ENCODE peak calls at places on chromosomes 12 and 14, in five cellular contexts. E, N, B, Y and P are unnamed samples.
A peak's percentile ranks its signal among the peaks of the same experiment; 100 is the strongest.

GRCh38 chr14:102817318-102817717 is 40.1 kb downstream of the TRAF3 start:
- DNase-seq in E (no peak), N (no peak), B (no peak), Y (no peak), P (no peak)

GRCh38 chr12:98002887-98003493 is 512.4 kb upstream of the TMPO start:
- DNase-seq in E (peak; percentile 33), N (no peak), B (no peak), Y (no peak), P (peak; percentile 4)

GRCh38 chr12:20549115-20549719 is 145.9 kb upstream of the SLCO1C1 start:
- DNase-seq in E (peak; percentile 2), N (no peak), B (no peak), Y (no peak), P (no peak)

GRCh38 chr12:12585115-12585862 is 22.6 kb upstream of the DUSP16 start:
- DNase-seq in E (peak; percentile 26), N (no peak), B (no peak), Y (no peak), P (no peak)

GRCh38 chr12:77847060-77847541 is 16.4 kb downstream of the NAV3 start:
- DNase-seq in E (peak; percentile 53), N (no peak), B (no peak), Y (no peak), P (no peak)

GRCh38 chr14:31189346-31190219 is 18.0 kb downstream of the HECTD1 start:
- DNase-seq in E (no peak), N (no peak), B (no peak), Y (no peak), P (no peak)

GRCh38 chr12:6200266-6201198 is at the start of gene CD9:
- DNase-seq in E (no peak), N (no peak), B (peak; percentile 83), Y (no peak), P (peak; percentile 10)

GRCh38 chr12:103735291-103735690 is 105.7 kb downstream of the NT5DC3 start:
- DNase-seq in E (no peak), N (no peak), B (no peak), Y (no peak), P (no peak)

GRCh38 chr12:98574110-98574509 is 19.4 kb upstream of the SLC25A3 start:
- DNase-seq in E (peak; percentile 68), N (no peak), B (no peak), Y (no peak), P (no peak)

GRCh38 chr14:70170976-70171375 is 17.8 kb downstream of the SLC8A3 start:
- DNase-seq in E (no peak), N (no peak), B (no peak), Y (no peak), P (no peak)

GRCh38 chr14:24834951-24835350 is 201.0 kb upstream of the GZMB start:
- DNase-seq in E (no peak), N (no peak), B (no peak), Y (no peak), P (no peak)

GRCh38 chr14:92563359-92563758 is 49.8 kb downstream of the RIN3 start:
- DNase-seq in E (peak; percentile 66), N (no peak), B (no peak), Y (no peak), P (no peak)

GRCh38 chr12:10220398-10221077 is 7.9 kb downstream of the GABARAPL1 start:
- DNase-seq in E (no peak), N (no peak), B (peak; percentile 65), Y (peak; percentile 91), P (no peak)

GRCh38 chr12:57849035-57849434 is 2.5 kb upstream of the CTDSP2 start:
- DNase-seq in E (no peak), N (no peak), B (no peak), Y (no peak), P (no peak)

GRCh38 chr14:103128631-103129300 is 5.5 kb downstream of the TNFAIP2 start:
- DNase-seq in E (peak; percentile 36), N (no peak), B (peak; percentile 46), Y (no peak), P (no peak)

GRCh38 chr12:89016970-89017778 is 335.1 kb downstream of the DUSP6 start:
- DNase-seq in E (peak; percentile 76), N (no peak), B (no peak), Y (peak; percentile 48), P (peak; percentile 56)

GRCh38 chr12:51953925-51954324 is 2.4 kb downstream of the ACVR1B start:
- DNase-seq in E (no peak), N (no peak), B (no peak), Y (no peak), P (no peak)

GRCh38 chr14:74946659-74947281 is 8.6 kb downstream of the PGF start:
- DNase-seq in E (peak; percentile 60), N (no peak), B (no peak), Y (no peak), P (no peak)

GRCh38 chr14:22657861-22658260 is 13.7 kb upstream of the OR6J1 start:
- DNase-seq in E (peak; percentile 45), N (no peak), B (no peak), Y (no peak), P (no peak)

GRCh38 chr12:68378859-68379628 is 46.9 kb upstream of the MDM1 start:
- DNase-seq in E (no peak), N (no peak), B (no peak), Y (no peak), P (no peak)

GRCh38 chr12:68373836-68374314 is 41.7 kb upstream of the MDM1 start:
- DNase-seq in E (no peak), N (no peak), B (no peak), Y (no peak), P (no peak)

GRCh38 chr12:68374315-68374982 is 42.3 kb upstream of the MDM1 start:
- DNase-seq in E (peak; percentile 24), N (peak; percentile 23), B (no peak), Y (no peak), P (peak; percentile 70)

GRCh38 chr12:68376901-68377300 is 44.7 kb upstream of the MDM1 start:
- DNase-seq in E (no peak), N (no peak), B (no peak), Y (no peak), P (no peak)

DNA sequence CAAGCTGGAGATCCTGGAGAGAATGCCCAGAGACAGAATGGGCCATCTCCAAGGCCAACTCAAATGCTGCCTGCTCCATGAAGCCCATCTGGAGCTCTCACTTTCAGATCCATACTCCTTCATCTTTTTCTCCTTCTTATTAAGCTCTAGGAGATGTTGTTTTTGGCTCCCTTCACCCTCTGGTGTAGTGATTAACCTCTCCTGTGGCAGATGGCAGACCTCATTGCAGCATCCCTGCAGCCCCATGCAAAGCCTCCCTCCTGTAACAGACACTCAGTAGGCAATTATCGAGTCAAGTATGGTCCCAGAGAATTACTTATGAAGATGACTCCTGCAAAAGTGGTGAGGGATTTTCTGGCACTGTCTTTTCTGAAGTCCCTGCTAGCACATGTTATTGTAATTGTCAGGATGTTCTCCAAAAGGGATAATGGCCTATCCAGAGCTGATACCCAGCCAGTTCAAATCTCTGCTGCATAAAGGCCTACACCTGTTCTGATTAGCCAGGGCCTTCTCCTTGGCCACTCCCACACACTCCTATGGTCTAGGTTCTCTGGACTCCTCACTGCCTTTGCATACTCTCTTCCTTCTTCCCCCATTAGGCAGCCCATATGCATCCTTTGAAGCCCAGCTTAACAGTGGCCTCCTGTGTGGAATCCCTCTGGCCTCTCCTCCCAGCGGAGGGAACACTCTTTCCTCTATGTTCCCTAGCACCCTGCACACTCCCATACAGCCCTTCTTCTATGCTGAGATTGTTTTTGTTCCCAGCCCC is 43.7 kb upstream of the MDM1 start:
- DNase-seq in E (no peak), N (no peak), B (no peak), Y (no peak), P (no peak)
- H3K27ac ChIP-seq in E (no peak overlapping the region), N (no peak overlapping the region), B (no peak overlapping the region), Y (no peak overlapping the region), P (no peak overlapping the region)

DNA sequence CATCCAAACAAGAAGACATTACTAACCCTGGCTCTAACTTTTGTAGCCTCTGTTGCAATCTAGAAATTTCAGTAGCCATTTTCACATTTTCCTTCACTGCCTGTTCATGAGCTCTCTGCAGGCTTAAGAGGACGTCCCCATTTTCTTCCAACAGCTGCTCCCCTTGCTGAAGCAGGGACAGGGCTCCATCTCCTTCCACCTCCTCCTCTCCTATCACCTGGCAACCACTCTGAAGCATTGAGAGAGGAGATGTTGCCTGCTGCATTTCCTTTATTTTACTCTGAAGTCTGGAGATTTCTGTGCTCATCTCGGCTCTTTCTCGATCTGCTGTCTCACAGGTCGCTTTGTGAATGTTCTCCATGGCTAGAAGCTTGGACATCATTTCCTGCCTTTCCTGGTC is 73.3 kb downstream of the NIN start:
- DNase-seq in E (no peak), N (no peak), B (no peak), Y (no peak), P (no peak)
- H3K27ac ChIP-seq in E (no peak overlapping the region), N (no peak overlapping the region), B (no peak overlapping the region), Y (no peak overlapping the region), P (no peak overlapping the region)

GRCh38 chr14:95199298-95199983 is 42.1 kb upstream of the DICER1 start:
- DNase-seq in E (no peak), N (no peak), B (no peak), Y (no peak), P (no peak)
- H3K27ac ChIP-seq in E (no peak overlapping the region), N (no peak overlapping the region), B (no peak overlapping the region), Y (no peak overlapping the region), P (no peak overlapping the region)

DNA sequence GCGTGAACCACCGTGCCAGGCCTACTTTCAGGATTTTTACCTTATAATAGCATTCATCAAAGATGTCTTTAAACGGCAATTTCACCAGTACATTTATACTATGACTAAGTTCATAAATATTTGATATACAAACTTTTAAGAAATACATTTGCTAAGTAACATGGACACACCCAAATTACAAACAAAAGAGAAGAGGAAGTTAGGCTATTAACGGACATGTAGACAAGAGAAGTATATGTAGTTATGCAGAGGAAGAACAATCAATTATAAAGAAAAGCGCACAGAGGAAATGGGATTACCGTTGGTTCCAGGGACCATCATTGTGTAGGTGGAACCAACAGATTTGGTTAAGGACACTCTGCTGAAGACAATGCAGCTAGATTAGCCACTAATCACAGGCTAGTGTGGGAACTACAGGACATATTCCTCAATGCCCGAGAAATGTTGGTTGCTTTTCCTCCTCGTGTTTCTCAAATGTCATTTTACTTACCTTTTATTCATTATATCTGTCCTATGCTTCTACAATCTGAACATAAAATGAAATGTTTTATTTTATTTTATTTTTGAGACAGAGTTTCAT is 24.0 kb upstream of the PKP2 start:
- DNase-seq in E (peak; percentile 91), N (no peak), B (no peak), Y (no peak), P (no peak)
- H3K27ac ChIP-seq in E (peak overlapping the region; percentile 72), N (no peak overlapping the region), B (no peak overlapping the region), Y (no peak overlapping the region), P (no peak overlapping the region)

DNA sequence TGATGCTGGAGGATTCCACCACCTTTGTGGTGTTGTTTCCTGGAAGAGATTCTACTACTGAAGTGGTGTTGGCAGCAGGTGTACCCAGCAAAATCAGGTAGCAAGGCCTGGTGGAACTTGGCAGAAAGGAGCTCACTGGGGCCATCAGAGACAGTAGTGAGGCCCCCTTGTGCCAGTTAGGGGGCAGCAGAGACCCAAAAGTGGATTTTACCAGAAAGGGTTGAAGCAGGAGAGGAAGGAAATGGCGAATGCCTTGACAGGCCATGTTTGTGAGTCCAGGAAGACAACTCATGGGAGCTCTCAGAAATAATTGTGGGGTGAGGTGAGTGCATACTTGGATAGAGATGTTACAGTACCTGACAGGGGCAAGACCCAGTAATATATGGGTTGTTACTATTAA is 137.7 kb upstream of the FGD4 start:
- DNase-seq in E (no peak), N (no peak), B (no peak), Y (no peak), P (no peak)
- H3K27ac ChIP-seq in E (no peak overlapping the region), N (no peak overlapping the region), B (no peak overlapping the region), Y (no peak overlapping the region), P (no peak overlapping the region)